ENCODE peak calls at places on chromosomes 1 and 21, in six cellular contexts. Y is nephron progenitor cell, B is heart right ventricle, C is fibroblast of the aortic adventitia, M is GM20000, K is AG04449. L is an unnamed sample.

GRCh38 chr1:84668185-84668584 is 22.1 kb downstream of the SSX2IP start:
- DNase-seq in Y (no peak), K (no peak), C (peak), B (no peak), M (no peak), L (no peak)

GRCh38 chr1:2267051-2267830 is 39.1 kb downstream of the SKI start:
- DNase-seq in K (no peak), C (no peak), B (peak), Y (no peak), M (no peak), L (no peak)

GRCh38 chr1:183243190-183244065 is 57.4 kb downstream of the LAMC2 start:
- DNase-seq in Y (no peak), B (peak), C (peak), K (no peak), M (no peak), L (no peak)

GRCh38 chr1:175132456-175132855 is 60.1 kb downstream of the KIAA0040 start:
- DNase-seq in B (no peak), K (peak), Y (no peak), M (no peak), C (peak), L (no peak)

GRCh38 chr1:241079018-241079417 is 278.0 kb downstream of the RGS7 start:
- DNase-seq in C (no peak), M (no peak), K (no peak), B (no peak), Y (no peak), L (no peak)

GRCh38 chr1:204578867-204579664 is 62.9 kb downstream of the MDM4 start:
- DNase-seq in Y (peak), B (peak), C (peak), M (peak), K (no peak), L (no peak)

GRCh38 chr1:45859221-45859620 is 55.8 kb downstream of the MAST2 start:
- DNase-seq in M (no peak), C (no peak), Y (no peak), B (no peak), K (no peak), L (no peak)

GRCh38 chr1:82788038-82788437 is 987.3 kb downstream of the ADGRL2 start:
- DNase-seq in K (no peak), M (no peak), Y (no peak), B (no peak), C (no peak), L (no peak)

GRCh38 chr1:241828576-241828975 is 19.4 kb upstream of the EXO1 start:
- DNase-seq in K (no peak), C (peak), M (no peak), B (no peak), Y (no peak), L (no peak)

GRCh38 chr1:38923607-38924006 is 18.0 kb downstream of the RHBDL2 start:
- DNase-seq in M (no peak), B (no peak), Y (no peak), K (no peak), C (no peak), L (no peak)

GRCh38 chr21:17343055-17343454 is 169.8 kb upstream of the CXADR start:
- DNase-seq in M (no peak), Y (peak), B (no peak), K (no peak), C (peak), L (no peak)

GRCh38 chr1:85484716-85485115 is 19.8 kb upstream of the DDAH1 start:
- DNase-seq in C (no peak), M (no peak), B (no peak), K (no peak), Y (no peak), L (no peak)

GRCh38 chr1:181083842-181084605 is 4.5 kb upstream of the IER5 start:
- DNase-seq in B (no peak), M (peak), C (peak), K (no peak), Y (no peak), L (no peak)

GRCh38 chr21:41411449-41412089 is 14.5 kb upstream of the MX1 start:
- DNase-seq in M (no peak), K (no peak), C (no peak), Y (no peak), B (peak), L (no peak)

GRCh38 chr1:32724678-32725594 is 22.4 kb upstream of the SYNC start:
- DNase-seq in M (no peak), Y (no peak), C (peak), K (peak), B (peak), L (peak)

GRCh38 chr1:110067429-110067956 is 3.0 kb downstream of the ALX3 start:
- DNase-seq in M (no peak), K (no peak), C (no peak), Y (peak), B (no peak), L (no peak)

GRCh38 chr1:10540277-10541005 is 65.7 kb downstream of the PEX14 start:
- DNase-seq in Y (no peak), M (no peak), B (peak), K (no peak), C (peak), L (no peak)

GRCh38 chr1:168221275-168221674 is 4.5 kb upstream of the SFT2D2 start:
- DNase-seq in B (no peak), M (no peak), K (no peak), Y (no peak), C (no peak), L (no peak)

GRCh38 chr1:236868625-236869467 is 73.8 kb downstream of the MTR start:
- DNase-seq in B (no peak), Y (peak), M (peak), K (no peak), C (peak), L (no peak)

GRCh38 chr1:188715566-188715965 is 1762.1 kb downstream of the BRINP3 start:
- DNase-seq in B (no peak), Y (no peak), C (no peak), K (no peak), M (no peak), L (no peak)
- TF ChIP-seq CTCF in B (no peak), Y (no peak), C (no peak), K (no peak), M (no peak), L (peak)

GRCh38 chr1:150516616-150517015 is 1.1 kb downstream of the FALEC start:
- DNase-seq in K (no peak), B (no peak), C (peak), M (peak), Y (no peak), L (no peak)
- TF ChIP-seq CTCF in K (no peak), B (no peak), C (no peak), M (no peak), Y (no peak), L (peak)

GRCh38 chr1:217660353-217661062 is 29.4 kb downstream of the SPATA17 start:
- DNase-seq in B (no peak), M (peak), K (no peak), Y (no peak), C (peak), L (no peak)
- TF ChIP-seq CTCF in B (peak), M (peak), K (peak), Y (peak), C (peak), L (peak)

DNA sequence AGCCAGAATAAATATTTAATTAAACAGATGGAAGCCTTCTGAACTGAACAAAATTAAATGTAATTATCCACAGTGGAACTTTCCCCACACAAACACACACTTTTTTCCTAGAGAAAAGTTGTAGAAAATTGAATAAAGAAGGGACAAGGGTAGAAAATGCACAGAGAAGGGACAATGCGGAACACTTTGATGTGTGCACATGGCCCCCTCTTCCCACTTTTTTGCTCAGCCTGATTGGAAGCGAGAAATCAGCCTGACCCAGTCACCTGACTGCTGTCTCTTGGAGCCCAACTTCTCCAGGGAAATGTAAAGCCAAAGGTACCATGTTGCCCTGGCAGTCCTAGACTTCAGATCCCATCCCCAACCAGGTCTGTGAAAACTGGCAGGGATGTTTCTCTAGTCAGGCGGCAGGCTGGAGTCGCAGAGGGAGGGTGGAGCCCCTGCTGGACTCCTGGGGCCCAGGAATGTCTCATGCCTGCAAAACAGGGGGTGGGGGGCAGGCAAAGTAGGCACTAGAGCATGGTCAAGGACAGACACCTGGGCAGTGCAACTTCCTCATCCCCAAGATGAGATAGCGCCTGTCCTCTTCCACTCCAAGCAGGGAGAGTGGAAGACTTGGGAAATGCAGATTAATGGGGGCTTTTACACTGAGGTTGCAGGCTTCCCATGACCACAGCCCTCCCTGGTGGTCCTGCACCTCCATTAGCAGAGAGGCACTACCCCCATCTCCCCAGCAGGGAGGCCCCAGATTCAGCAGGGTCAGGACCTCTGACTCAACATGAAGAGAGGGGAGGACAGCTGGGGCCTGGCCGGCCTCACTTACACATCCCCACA is 2.8 kb downstream of the CERS2 start:
- DNase-seq in K (no peak), B (no peak), Y (no peak), M (no peak), C (no peak), L (no peak)
- TF ChIP-seq CTCF in K (no peak), B (no peak), Y (no peak), M (no peak), C (peak), L (no peak)

GRCh38 chr1:234722904-234723588 is 113.1 kb upstream of the IRF2BP2 start:
- DNase-seq in Y (no peak), K (peak), M (no peak), C (peak), B (peak), L (no peak)
- TF ChIP-seq CTCF in Y (no peak), K (no peak), M (no peak), C (no peak), B (no peak), L (no peak)

DNA sequence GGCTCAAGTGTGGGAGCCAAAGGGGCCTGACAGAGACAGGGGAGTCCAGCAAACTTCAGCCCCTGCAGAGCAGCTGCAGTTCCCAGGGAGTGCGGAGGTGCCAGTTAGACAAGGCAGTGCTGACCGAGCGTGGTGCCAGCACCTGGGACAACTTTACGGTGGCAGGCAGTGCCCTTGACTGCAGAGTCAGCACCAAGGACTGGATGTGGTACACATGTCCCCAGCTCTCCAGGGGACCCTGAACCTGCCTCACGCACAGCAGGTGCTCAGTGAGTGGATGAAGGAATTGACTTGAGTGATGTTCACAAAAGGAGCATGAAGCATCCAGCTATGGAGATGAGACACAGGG is 296.5 kb downstream of the SIPA1L2 start:
- DNase-seq in C (no peak), M (no peak), K (no peak), Y (no peak), B (peak), L (no peak)
- TF ChIP-seq CTCF in C (no peak), M (no peak), K (no peak), Y (no peak), B (no peak), L (no peak)

L was measured in osteocyte.